ENCODE peak calls at places on chromosomes 7 and 10, in six cellular contexts. One of them, this sample, is unnamed.

GRCh38 chr7:476736-477360 is 42.8 kb downstream of the PDGFA start:
- DNase-seq in OCI-LY7: no peak
- DNase-seq in astrocyte of the hippocampus: no peak
- DNase-seq in EH: no peak
- DNase-seq in Ammon's horn: no peak
- DNase-seq in NCI-H345: no peak
- DNase-seq in this sample: no peak

GRCh38 chr10:96417432-96417831 is 58.6 kb upstream of the OPALIN start:
- DNase-seq in OCI-LY7: no peak
- DNase-seq in astrocyte of the hippocampus: peak
- DNase-seq in EH: peak
- DNase-seq in Ammon's horn: no peak
- DNase-seq in NCI-H345: no peak
- DNase-seq in this sample: no peak

GRCh38 chr7:37491919-37492694 is 43.4 kb upstream of the ELMO1 start:
- DNase-seq in OCI-LY7: no peak
- DNase-seq in astrocyte of the hippocampus: no peak
- DNase-seq in EH: no peak
- DNase-seq in Ammon's horn: no peak
- DNase-seq in NCI-H345: no peak
- DNase-seq in this sample: no peak

GRCh38 chr10:60139798-60140566 is 233.6 kb upstream of the CCDC6 start:
- DNase-seq in OCI-LY7: no peak
- DNase-seq in astrocyte of the hippocampus: peak
- DNase-seq in EH: peak
- DNase-seq in Ammon's horn: no peak
- DNase-seq in NCI-H345: no peak
- DNase-seq in this sample: no peak

GRCh38 chr10:62027841-62028501 is 126.5 kb downstream of the ARID5B start:
- DNase-seq in OCI-LY7: no peak
- DNase-seq in astrocyte of the hippocampus: no peak
- DNase-seq in EH: peak
- DNase-seq in Ammon's horn: no peak
- DNase-seq in NCI-H345: no peak
- DNase-seq in this sample: no peak

GRCh38 chr10:117240730-117241529 is at the start of gene SLC18A2:
- DNase-seq in OCI-LY7: no peak
- DNase-seq in astrocyte of the hippocampus: peak
- DNase-seq in EH: no peak
- DNase-seq in Ammon's horn: no peak
- DNase-seq in NCI-H345: peak
- DNase-seq in this sample: no peak

GRCh38 chr10:1631282-1631681 is 106.0 kb downstream of the ADARB2 start:
- DNase-seq in OCI-LY7: no peak
- DNase-seq in astrocyte of the hippocampus: no peak
- DNase-seq in EH: no peak
- DNase-seq in Ammon's horn: no peak
- DNase-seq in NCI-H345: no peak
- DNase-seq in this sample: no peak

GRCh38 chr10:22340362-22341189 is 4.7 kb upstream of the SPAG6 start:
- DNase-seq in OCI-LY7: peak
- DNase-seq in astrocyte of the hippocampus: peak
- DNase-seq in EH: peak
- DNase-seq in Ammon's horn: peak
- DNase-seq in NCI-H345: peak
- DNase-seq in this sample: peak

GRCh38 chr7:132739271-132739955 is 163.1 kb upstream of the PLXNA4 start:
- DNase-seq in OCI-LY7: no peak
- DNase-seq in astrocyte of the hippocampus: peak
- DNase-seq in EH: peak
- DNase-seq in Ammon's horn: peak
- DNase-seq in NCI-H345: no peak
- DNase-seq in this sample: no peak

GRCh38 chr10:75042292-75042974 is 69.0 kb upstream of the SAMD8 start:
- DNase-seq in OCI-LY7: no peak
- DNase-seq in astrocyte of the hippocampus: peak
- DNase-seq in EH: peak
- DNase-seq in Ammon's horn: no peak
- DNase-seq in NCI-H345: no peak
- DNase-seq in this sample: no peak

This sample was measured in activated gamma-delta T cell treated with Interleukin-2 at 50 U/mL for 16 hours.